ENCODE peak calls at places on chromosome 19, in eight cellular contexts. One of them, this sample, is unnamed.

GRCh38 chr19:49133621-49134454 is 14.5 kb downstream of the PPFIA3 start:
- DNase-seq in transverse colon: peak
- DNase-seq in NB4: no peak
- DNase-seq in A549: peak
- DNase-seq in heart left ventricle: peak
- DNase-seq in uterus: peak
- DNase-seq in suprapubic skin: no peak
- DNase-seq in tibial nerve: no peak
- DNase-seq in this sample: no peak

GRCh38 chr19:917323-918151 is at the start of gene KISS1R:
- DNase-seq in suprapubic skin: no peak
- DNase-seq in heart left ventricle: no peak
- DNase-seq in A549: peak
- DNase-seq in tibial nerve: no peak
- DNase-seq in uterus: no peak
- DNase-seq in NB4: peak
- DNase-seq in transverse colon: no peak
- DNase-seq in this sample: no peak

GRCh38 chr19:57934820-57935665 is at the start of gene ZNF418:
- DNase-seq in suprapubic skin: no peak
- DNase-seq in uterus: peak
- DNase-seq in A549: peak
- DNase-seq in heart left ventricle: peak
- DNase-seq in transverse colon: peak
- DNase-seq in NB4: no peak
- DNase-seq in tibial nerve: no peak
- DNase-seq in this sample: no peak

GRCh38 chr19:4380254-4380727 is 20.1 kb downstream of the SH3GL1 start:
- DNase-seq in heart left ventricle: peak
- DNase-seq in A549: no peak
- DNase-seq in suprapubic skin: no peak
- DNase-seq in NB4: no peak
- DNase-seq in uterus: peak
- DNase-seq in transverse colon: no peak
- DNase-seq in tibial nerve: no peak
- DNase-seq in this sample: peak

GRCh38 chr19:35641515-35642151 is at the start of gene ETV2:
- DNase-seq in uterus: no peak
- DNase-seq in heart left ventricle: peak
- DNase-seq in A549: no peak
- DNase-seq in NB4: peak
- DNase-seq in tibial nerve: no peak
- DNase-seq in suprapubic skin: no peak
- DNase-seq in transverse colon: peak
- DNase-seq in this sample: no peak

GRCh38 chr19:27762933-27763332 is 1450.0 kb downstream of the UQCRFS1 start:
- DNase-seq in transverse colon: no peak
- DNase-seq in suprapubic skin: peak
- DNase-seq in tibial nerve: no peak
- DNase-seq in NB4: no peak
- DNase-seq in heart left ventricle: no peak
- DNase-seq in uterus: no peak
- DNase-seq in A549: no peak
- DNase-seq in this sample: peak

GRCh38 chr19:41993612-41994483 is at the start of gene ATP1A3:
- DNase-seq in tibial nerve: no peak
- DNase-seq in heart left ventricle: peak
- DNase-seq in NB4: peak
- DNase-seq in transverse colon: peak
- DNase-seq in A549: peak
- DNase-seq in uterus: no peak
- DNase-seq in suprapubic skin: no peak
- DNase-seq in this sample: no peak

GRCh38 chr19:29967623-29968022 is 25.6 kb downstream of the URI1 start:
- DNase-seq in uterus: no peak
- DNase-seq in heart left ventricle: no peak
- DNase-seq in A549: no peak
- DNase-seq in suprapubic skin: no peak
- DNase-seq in NB4: peak
- DNase-seq in transverse colon: no peak
- DNase-seq in tibial nerve: no peak
- DNase-seq in this sample: no peak

GRCh38 chr19:30873003-30873402 is 476.2 kb downstream of the TSHZ3 start:
- DNase-seq in transverse colon: no peak
- DNase-seq in suprapubic skin: no peak
- DNase-seq in uterus: no peak
- DNase-seq in NB4: no peak
- DNase-seq in A549: no peak
- DNase-seq in tibial nerve: no peak
- DNase-seq in heart left ventricle: no peak
- DNase-seq in this sample: no peak

GRCh38 chr19:40216013-40216776 is 2.0 kb downstream of the TTC9B start:
- DNase-seq in A549: no peak
- DNase-seq in uterus: no peak
- DNase-seq in heart left ventricle: no peak
- DNase-seq in transverse colon: no peak
- DNase-seq in tibial nerve: no peak
- DNase-seq in NB4: no peak
- DNase-seq in suprapubic skin: no peak
- DNase-seq in this sample: no peak
- H3K4me3 ChIP-seq in A549: no peak
- H3K4me3 ChIP-seq in uterus: no peak
- H3K4me3 ChIP-seq in heart left ventricle: no peak
- H3K4me3 ChIP-seq in transverse colon: no peak
- H3K4me3 ChIP-seq in tibial nerve: no peak
- H3K4me3 ChIP-seq in NB4: no peak
- H3K4me3 ChIP-seq in suprapubic skin: no peak
- H3K4me3 ChIP-seq in this sample: no peak

GRCh38 chr19:2138061-2138728 is 13.2 kb downstream of the AP3D1 start:
- DNase-seq in A549: no peak
- DNase-seq in heart left ventricle: no peak
- DNase-seq in uterus: no peak
- DNase-seq in suprapubic skin: no peak
- DNase-seq in tibial nerve: no peak
- DNase-seq in NB4: no peak
- DNase-seq in transverse colon: no peak
- DNase-seq in this sample: no peak

GRCh38 chr19:2135474-2136402 is 15.6 kb downstream of the AP3D1 start:
- DNase-seq in suprapubic skin: no peak
- DNase-seq in heart left ventricle: no peak
- DNase-seq in tibial nerve: no peak
- DNase-seq in A549: no peak
- DNase-seq in NB4: no peak
- DNase-seq in uterus: no peak
- DNase-seq in transverse colon: no peak
- DNase-seq in this sample: no peak

GRCh38 chr19:2139385-2140192 is 11.8 kb downstream of the AP3D1 start:
- DNase-seq in uterus: no peak
- DNase-seq in NB4: no peak
- DNase-seq in transverse colon: no peak
- DNase-seq in A549: no peak
- DNase-seq in suprapubic skin: no peak
- DNase-seq in heart left ventricle: no peak
- DNase-seq in tibial nerve: no peak
- DNase-seq in this sample: no peak

GRCh38 chr19:2140193-2140545 is 11.2 kb downstream of the AP3D1 start:
- DNase-seq in suprapubic skin: no peak
- DNase-seq in uterus: no peak
- DNase-seq in NB4: no peak
- DNase-seq in A549: no peak
- DNase-seq in tibial nerve: no peak
- DNase-seq in transverse colon: no peak
- DNase-seq in heart left ventricle: no peak
- DNase-seq in this sample: no peak

DNA sequence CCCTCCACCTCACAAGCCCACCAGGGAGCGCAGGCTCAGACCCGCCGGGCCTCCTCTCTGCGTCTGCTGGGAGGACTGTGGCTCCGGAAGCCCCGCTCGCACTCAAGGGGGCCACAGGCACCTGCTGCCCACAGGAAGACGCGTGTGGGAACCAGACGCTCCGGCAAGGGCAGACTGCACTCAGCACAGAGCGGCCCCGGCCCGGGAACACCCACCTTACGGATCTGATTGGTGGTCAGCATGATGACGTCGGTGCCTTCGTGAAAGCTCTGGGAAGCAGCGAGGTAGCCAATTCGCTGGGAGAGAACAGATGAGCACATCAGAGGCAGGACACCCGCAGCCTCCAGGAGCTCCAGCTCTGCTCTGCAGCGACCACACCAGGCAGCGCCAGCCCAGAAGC is 14.6 kb downstream of the AP3D1 start:
- DNase-seq in suprapubic skin: no peak
- DNase-seq in A549: no peak
- DNase-seq in transverse colon: no peak
- DNase-seq in uterus: no peak
- DNase-seq in NB4: no peak
- DNase-seq in heart left ventricle: no peak
- DNase-seq in tibial nerve: no peak
- DNase-seq in this sample: no peak
- TF ChIP-seq POLR2A in suprapubic skin: no peak
- TF ChIP-seq POLR2A in A549: no peak
- TF ChIP-seq POLR2A in transverse colon: no peak
- TF ChIP-seq POLR2A in uterus: no peak
- TF ChIP-seq POLR2A in NB4: no peak
- TF ChIP-seq POLR2A in heart left ventricle: no peak
- TF ChIP-seq POLR2A in tibial nerve: no peak
- TF ChIP-seq POLR2A in this sample: no peak

GRCh38 chr19:3373971-3374368 is 7.6 kb downstream of the NFIC start:
- DNase-seq in A549: no peak
- DNase-seq in uterus: no peak
- DNase-seq in tibial nerve: no peak
- DNase-seq in heart left ventricle: no peak
- DNase-seq in suprapubic skin: no peak
- DNase-seq in NB4: no peak
- DNase-seq in transverse colon: no peak
- DNase-seq in this sample: no peak

GRCh38 chr19:3370728-3371591 is 4.6 kb downstream of the NFIC start:
- DNase-seq in A549: no peak
- DNase-seq in NB4: no peak
- DNase-seq in tibial nerve: no peak
- DNase-seq in uterus: no peak
- DNase-seq in transverse colon: no peak
- DNase-seq in suprapubic skin: no peak
- DNase-seq in heart left ventricle: no peak
- DNase-seq in this sample: no peak

GRCh38 chr19:3372413-3372812 is 6.0 kb downstream of the NFIC start:
- DNase-seq in A549: no peak
- DNase-seq in heart left ventricle: no peak
- DNase-seq in tibial nerve: no peak
- DNase-seq in uterus: no peak
- DNase-seq in transverse colon: no peak
- DNase-seq in suprapubic skin: no peak
- DNase-seq in NB4: no peak
- DNase-seq in this sample: no peak

GRCh38 chr19:3375221-3376088 is 9.1 kb downstream of the NFIC start:
- DNase-seq in heart left ventricle: peak
- DNase-seq in A549: no peak
- DNase-seq in tibial nerve: peak
- DNase-seq in suprapubic skin: peak
- DNase-seq in transverse colon: peak
- DNase-seq in uterus: peak
- DNase-seq in NB4: no peak
- DNase-seq in this sample: peak

GRCh38 chr19:3374369-3375112 is 8.2 kb downstream of the NFIC start:
- DNase-seq in A549: no peak
- DNase-seq in uterus: peak
- DNase-seq in transverse colon: no peak
- DNase-seq in NB4: peak
- DNase-seq in tibial nerve: no peak
- DNase-seq in suprapubic skin: no peak
- DNase-seq in heart left ventricle: peak
- DNase-seq in this sample: peak
- H3K4me3 ChIP-seq in A549: no peak
- H3K4me3 ChIP-seq in uterus: peak
- H3K4me3 ChIP-seq in transverse colon: no peak
- H3K4me3 ChIP-seq in NB4: no peak
- H3K4me3 ChIP-seq in tibial nerve: no peak
- H3K4me3 ChIP-seq in suprapubic skin: peak
- H3K4me3 ChIP-seq in heart left ventricle: no peak
- H3K4me3 ChIP-seq in this sample: no peak

GRCh38 chr19:55520691-55521292 is 16.1 kb downstream of the SBK2 start:
- DNase-seq in NB4: no peak
- DNase-seq in suprapubic skin: no peak
- DNase-seq in uterus: no peak
- DNase-seq in heart left ventricle: no peak
- DNase-seq in A549: no peak
- DNase-seq in tibial nerve: no peak
- DNase-seq in transverse colon: no peak
- DNase-seq in this sample: no peak

GRCh38 chr19:55519461-55520311 is 17.2 kb downstream of the SBK2 start:
- DNase-seq in NB4: no peak
- DNase-seq in A549: peak
- DNase-seq in uterus: no peak
- DNase-seq in transverse colon: no peak
- DNase-seq in tibial nerve: no peak
- DNase-seq in heart left ventricle: no peak
- DNase-seq in suprapubic skin: no peak
- DNase-seq in this sample: no peak

DNA sequence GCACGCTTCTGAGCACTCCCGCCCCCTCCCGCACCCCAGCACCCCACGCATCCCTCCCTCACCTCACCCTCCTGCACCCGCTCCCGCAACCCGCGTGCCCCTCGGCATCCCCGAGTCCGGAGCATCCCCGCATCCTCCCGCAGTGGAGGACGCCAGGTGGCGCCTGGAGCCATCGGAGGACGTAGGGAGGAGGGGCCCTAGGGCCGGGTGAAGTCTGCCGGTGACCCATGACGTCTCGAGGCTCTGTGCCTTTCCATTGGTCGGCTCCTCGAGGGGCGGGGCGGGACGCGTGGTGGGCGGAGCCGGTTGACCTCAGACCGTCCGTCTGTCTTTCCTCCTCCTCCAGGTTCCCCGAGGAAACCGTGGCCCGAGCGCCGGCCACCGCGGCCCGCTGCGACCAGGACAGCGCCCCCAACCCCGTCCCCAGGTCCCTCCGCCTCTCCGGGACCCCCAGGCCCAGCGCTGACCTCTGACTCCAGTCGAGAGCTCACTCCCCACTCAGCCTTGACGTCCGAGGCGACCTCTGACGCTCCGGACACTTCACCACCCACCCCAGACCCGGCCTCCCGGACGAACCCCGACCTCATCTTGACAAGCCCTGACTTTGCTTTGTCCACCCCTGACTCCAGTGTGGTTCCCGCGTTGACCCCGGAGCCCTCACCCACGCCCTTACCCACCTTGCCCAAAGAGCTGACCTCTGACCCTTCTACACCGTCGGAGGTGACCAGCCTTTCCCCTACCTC is 19.9 kb downstream of the SBK2 start:
- DNase-seq in suprapubic skin: peak
- DNase-seq in NB4: peak
- DNase-seq in tibial nerve: peak
- DNase-seq in A549: peak
- DNase-seq in uterus: peak
- DNase-seq in heart left ventricle: peak
- DNase-seq in transverse colon: peak
- DNase-seq in this sample: peak
- TF ChIP-seq POLR2A in suprapubic skin: no peak
- TF ChIP-seq POLR2A in NB4: no peak
- TF ChIP-seq POLR2A in tibial nerve: peak
- TF ChIP-seq POLR2A in A549: peak
- TF ChIP-seq POLR2A in uterus: peak
- TF ChIP-seq POLR2A in heart left ventricle: no peak
- TF ChIP-seq POLR2A in transverse colon: peak
- TF ChIP-seq POLR2A in this sample: no peak